ENCODE peak calls at places on chromosomes 3 and 15, in five cellular contexts. J is choroid plexus epithelial cell, V is HFFc6, F is ACHN, U is HFF-Myc. M is an unnamed sample.
A peak's percentile ranks its signal among the peaks of the same experiment; 100 is the strongest.

GRCh38 chr3:3086239-3086638 is 23.9 kb downstream of the IL5RA start:
- DNase-seq in J (no peak), V (no peak), F (no peak), U (no peak), M (no peak)

GRCh38 chr15:38367476-38367875 is 86.5 kb upstream of the FAM98B start:
- DNase-seq in J (peak; percentile 44), V (no peak), F (no peak), U (no peak), M (no peak)

GRCh38 chr15:92095691-92096090 is 242.2 kb downstream of the SLCO3A1 start:
- DNase-seq in J (no peak), V (no peak), F (no peak), U (no peak), M (no peak)

GRCh38 chr3:55683666-55684270 is 196.7 kb upstream of the WNT5A start:
- DNase-seq in J (peak; percentile 43), V (no peak), F (no peak), U (no peak), M (no peak)

GRCh38 chr3:146865175-146865755 is 260.1 kb upstream of the PLSCR5 start:
- DNase-seq in J (no peak), V (no peak), F (no peak), U (no peak), M (no peak)

GRCh38 chr15:50380089-50380488 is 25.1 kb upstream of the GABPB1 start:
- DNase-seq in J (peak; percentile 46), V (peak; percentile 25), F (no peak), U (no peak), M (no peak)

GRCh38 chr15:87871738-87872315 is 384.7 kb downstream of the NTRK3 start:
- DNase-seq in J (no peak), V (peak; percentile 47), F (no peak), U (no peak), M (no peak)

GRCh38 chr15:63094495-63094931 is 27.1 kb upstream of the LACTB start:
- DNase-seq in J (peak; percentile 84), V (peak; percentile 58), F (peak; percentile 71), U (no peak), M (no peak)

GRCh38 chr3:99909714-99910508 is 92.2 kb downstream of the CMSS1 start:
- DNase-seq in J (peak; percentile 89), V (peak; percentile 61), F (no peak), U (no peak), M (no peak)

GRCh38 chr3:14672588-14672987 is 2.4 kb upstream of the C3orf20 start:
- DNase-seq in J (no peak), V (no peak), F (no peak), U (no peak), M (no peak)

GRCh38 chr15:78203346-78204225 is 30.8 kb downstream of the ACSBG1 start:
- DNase-seq in J (no peak), V (no peak), F (no peak), U (no peak), M (no peak)

GRCh38 chr3:132669256-132669777 is 9.2 kb downstream of the UBA5 start:
- DNase-seq in J (no peak), V (no peak), F (no peak), U (no peak), M (peak; percentile 44)

GRCh38 chr3:185470323-185470722 is 28.5 kb downstream of the TMEM41A start:
- DNase-seq in J (peak; percentile 29), V (no peak), F (no peak), U (no peak), M (no peak)

GRCh38 chr3:23071758-23072157 is 131.4 kb upstream of the UBE2E2 start:
- DNase-seq in J (no peak), V (no peak), F (no peak), U (no peak), M (no peak)

GRCh38 chr3:195111322-195111710 is 159.6 kb downstream of the XXYLT1 start:
- DNase-seq in J (no peak), V (no peak), F (no peak), U (no peak), M (no peak)

M was measured in Right ventricle myocardium inferior.